ENCODE peak calls at places on chromosome 6, in four cellular contexts. One of them, this sample, is unnamed.

GRCh38 chr6:153058291-153058690 is 55.8 kb upstream of the MTRF1L start:
- DNase-seq in GM23248: peak; percentile 12
- DNase-seq in adrenal gland: no peak
- DNase-seq in heart right ventricle: no peak
- DNase-seq in this sample: no peak

GRCh38 chr6:122853259-122853995 is 64.4 kb downstream of the SMPDL3A start:
- DNase-seq in GM23248: no peak
- DNase-seq in heart right ventricle: no peak
- DNase-seq in adrenal gland: no peak
- DNase-seq in this sample: no peak

GRCh38 chr6:73515204-73516101 is 5.4 kb downstream of the EEF1A1 start:
- DNase-seq in adrenal gland: peak; percentile 76
- DNase-seq in GM23248: peak; percentile 91
- DNase-seq in heart right ventricle: no peak
- DNase-seq in this sample: peak; percentile 48

GRCh38 chr6:109236140-109237081 is 141.1 kb downstream of the CEP57L1 start:
- DNase-seq in heart right ventricle: no peak
- DNase-seq in adrenal gland: no peak
- DNase-seq in GM23248: no peak
- DNase-seq in this sample: no peak

GRCh38 chr6:3624268-3625136 is 127.0 kb downstream of the PXDC1 start:
- DNase-seq in heart right ventricle: no peak
- DNase-seq in adrenal gland: no peak
- DNase-seq in GM23248: no peak
- DNase-seq in this sample: no peak

GRCh38 chr6:107741191-107741680 is 82.9 kb downstream of the SCML4 start:
- DNase-seq in heart right ventricle: no peak
- DNase-seq in adrenal gland: no peak
- DNase-seq in GM23248: no peak
- DNase-seq in this sample: no peak

GRCh38 chr6:151067684-151068596 is 171.8 kb upstream of the AKAP12 start:
- DNase-seq in adrenal gland: peak; percentile 67
- DNase-seq in GM23248: peak; percentile 95
- DNase-seq in heart right ventricle: peak; percentile 66
- DNase-seq in this sample: peak; percentile 99

GRCh38 chr6:7542065-7542877 is 800 bp downstream of the DSP start:
- DNase-seq in adrenal gland: peak; percentile 48
- DNase-seq in GM23248: peak; percentile 61
- DNase-seq in heart right ventricle: peak; percentile 38
- DNase-seq in this sample: no peak

DNA sequence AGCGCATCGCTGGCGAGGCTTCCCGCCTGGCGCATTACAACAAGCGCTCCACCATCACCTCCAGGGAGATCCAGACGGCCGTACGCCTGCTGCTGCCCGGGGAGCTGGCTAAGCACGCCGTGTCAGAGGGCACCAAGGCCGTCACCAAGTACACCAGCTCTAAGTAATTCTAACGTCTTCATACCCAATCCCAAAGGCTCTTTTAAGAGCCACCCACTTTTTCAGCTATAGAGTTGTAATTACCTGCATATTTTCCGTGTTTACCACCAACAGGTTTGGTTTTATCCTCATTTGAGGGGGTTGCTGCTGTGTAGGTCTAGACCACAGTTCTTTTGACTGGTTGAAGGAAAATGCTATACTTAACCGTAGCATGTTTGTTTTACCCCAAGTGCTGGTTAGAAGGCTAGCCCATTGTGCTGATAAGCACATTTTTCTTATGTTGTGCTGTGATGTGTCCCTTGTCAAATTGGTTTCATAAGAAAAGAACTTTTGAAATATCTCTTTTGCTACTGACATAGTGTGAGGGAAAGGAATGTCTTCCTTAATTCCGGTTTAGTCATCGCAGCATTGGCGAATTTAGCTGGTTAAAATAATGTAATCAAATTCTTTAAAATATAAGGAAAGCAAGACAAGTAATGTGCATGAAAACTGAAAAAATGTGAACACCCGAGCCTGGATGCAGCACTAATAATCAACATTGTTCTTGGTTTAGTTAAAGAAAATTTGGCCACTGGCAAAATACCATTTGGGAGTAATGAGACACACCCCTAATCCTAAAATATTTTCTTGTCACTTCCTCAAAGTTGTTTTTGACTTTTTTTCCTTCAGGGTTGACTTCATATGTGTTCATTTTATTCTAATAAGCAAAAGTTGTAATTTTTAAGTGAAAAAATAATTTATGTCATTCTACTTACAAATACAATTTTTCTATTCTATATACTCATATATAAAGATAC is 112.8 kb downstream of the HFE start:
- DNase-seq in heart right ventricle: no peak
- DNase-seq in GM23248: peak; percentile 39
- DNase-seq in adrenal gland: no peak
- DNase-seq in this sample: no peak
- H3K4me3 ChIP-seq in heart right ventricle: peak overlapping the region; percentile 45
- H3K4me3 ChIP-seq in GM23248: peak overlapping the region; percentile 75
- H3K4me3 ChIP-seq in adrenal gland: peak overlapping the region; percentile 80
- H3K4me3 ChIP-seq in this sample: peak overlapping the region; percentile 69

GRCh38 chr6:53361549-53362031 is 12.8 kb upstream of the ELOVL5 start:
- DNase-seq in adrenal gland: peak; percentile 86
- DNase-seq in GM23248: peak; percentile 70
- DNase-seq in heart right ventricle: peak; percentile 31
- DNase-seq in this sample: peak; percentile 41
- H3K4me3 ChIP-seq in adrenal gland: no peak overlapping the region
- H3K4me3 ChIP-seq in GM23248: no peak overlapping the region
- H3K4me3 ChIP-seq in heart right ventricle: no peak overlapping the region
- H3K4me3 ChIP-seq in this sample: no peak overlapping the region

GRCh38 chr6:16413399-16413798 is 175.0 kb downstream of the GMPR start:
- DNase-seq in GM23248: no peak
- DNase-seq in heart right ventricle: no peak
- DNase-seq in adrenal gland: no peak
- DNase-seq in this sample: no peak
- H3K4me3 ChIP-seq in GM23248: peak overlapping the region; percentile 24
- H3K4me3 ChIP-seq in heart right ventricle: no peak overlapping the region
- H3K4me3 ChIP-seq in adrenal gland: no peak overlapping the region
- H3K4me3 ChIP-seq in this sample: no peak overlapping the region

GRCh38 chr6:31567531-31568370 is 4.3 kb upstream of the LTA start:
- DNase-seq in heart right ventricle: no peak
- DNase-seq in GM23248: no peak
- DNase-seq in adrenal gland: no peak
- DNase-seq in this sample: no peak
- H3K4me3 ChIP-seq in heart right ventricle: no peak overlapping the region
- H3K4me3 ChIP-seq in GM23248: no peak overlapping the region
- H3K4me3 ChIP-seq in adrenal gland: no peak overlapping the region
- H3K4me3 ChIP-seq in this sample: no peak overlapping the region

This sample was measured in skeletal muscle cell.